ENCODE peak calls at places on chromosome 17, in six cellular contexts. D, W, H, U, N and T are unnamed samples.
A peak's percentile ranks its signal among the peaks of the same experiment; 100 is the strongest.

GRCh38 chr17:77320046-77320445 is 179.3 kb downstream of the SEC14L1 start:
- DNase-seq in D (peak; percentile 94), W (peak; percentile 56), H (peak; percentile 63), U (peak; percentile 63), N (peak; percentile 40), T (no peak)

GRCh38 chr17:12830692-12831363 is 41.5 kb downstream of the ARHGAP44 start:
- DNase-seq in D (no peak), W (no peak), H (no peak), U (no peak), N (no peak), T (no peak)

GRCh38 chr17:8151641-8152111 is 528 bp downstream of the PER1 start:
- DNase-seq in D (peak; percentile 98), W (peak; percentile 96), H (peak; percentile 91), U (peak; percentile 67), N (no peak), T (peak; percentile 69)

GRCh38 chr17:73562896-73563295 is 81.3 kb downstream of the SDK2 start:
- DNase-seq in D (no peak), W (no peak), H (no peak), U (no peak), N (peak; percentile 47), T (no peak)

GRCh38 chr17:66313995-66314659 is 11.7 kb downstream of the PRKCA start:
- DNase-seq in D (no peak), W (no peak), H (no peak), U (no peak), N (no peak), T (no peak)

GRCh38 chr17:13153036-13153435 is 135.2 kb upstream of the ELAC2 start:
- DNase-seq in D (no peak), W (no peak), H (no peak), U (peak; percentile 59), N (no peak), T (no peak)

GRCh38 chr17:7820231-7820630 is 13.8 kb upstream of the KDM6B start:
- DNase-seq in D (no peak), W (no peak), H (no peak), U (no peak), N (no peak), T (no peak)

GRCh38 chr17:29483503-29483902 is 83.3 kb downstream of the ABHD15 start:
- DNase-seq in D (no peak), W (no peak), H (no peak), U (no peak), N (no peak), T (no peak)

GRCh38 chr17:58513391-58513912 is 986 bp downstream of the MTMR4 start:
- DNase-seq in D (no peak), W (no peak), H (no peak), U (no peak), N (no peak), T (no peak)

GRCh38 chr17:76529643-76530488 is 7.6 kb downstream of the CYGB start:
- DNase-seq in D (peak; percentile 96), W (peak; percentile 89), H (peak; percentile 86), U (peak; percentile 70), N (no peak), T (no peak)

GRCh38 chr17:17499402-17500145 is 3.4 kb upstream of the RASD1 start:
- DNase-seq in D (no peak), W (peak; percentile 7), H (no peak), U (no peak), N (peak; percentile 29), T (no peak)

GRCh38 chr17:61282377-61282776 is 117.3 kb upstream of the TBX2 start:
- DNase-seq in D (no peak), W (no peak), H (no peak), U (no peak), N (no peak), T (no peak)

GRCh38 chr17:81302861-81303326 is 7.8 kb upstream of the SLC38A10 start:
- DNase-seq in D (no peak), W (peak; percentile 51), H (no peak), U (no peak), N (no peak), T (no peak)

GRCh38 chr17:64506201-64506575 is at the start of gene DDX5:
- DNase-seq in D (peak; percentile 99), W (peak; percentile 98), H (peak; percentile 94), U (peak; percentile 94), N (peak; percentile 99), T (peak; percentile 99)

GRCh38 chr17:82065638-82066303 is at the start of gene DUS1L:
- DNase-seq in D (peak; percentile 92), W (peak; percentile 73), H (no peak), U (peak; percentile 37), N (no peak), T (no peak)

GRCh38 chr17:60106377-60107059 is 27.8 kb upstream of the HEATR6 start:
- DNase-seq in D (no peak), W (no peak), H (no peak), U (peak; percentile 85), N (no peak), T (no peak)

DNA sequence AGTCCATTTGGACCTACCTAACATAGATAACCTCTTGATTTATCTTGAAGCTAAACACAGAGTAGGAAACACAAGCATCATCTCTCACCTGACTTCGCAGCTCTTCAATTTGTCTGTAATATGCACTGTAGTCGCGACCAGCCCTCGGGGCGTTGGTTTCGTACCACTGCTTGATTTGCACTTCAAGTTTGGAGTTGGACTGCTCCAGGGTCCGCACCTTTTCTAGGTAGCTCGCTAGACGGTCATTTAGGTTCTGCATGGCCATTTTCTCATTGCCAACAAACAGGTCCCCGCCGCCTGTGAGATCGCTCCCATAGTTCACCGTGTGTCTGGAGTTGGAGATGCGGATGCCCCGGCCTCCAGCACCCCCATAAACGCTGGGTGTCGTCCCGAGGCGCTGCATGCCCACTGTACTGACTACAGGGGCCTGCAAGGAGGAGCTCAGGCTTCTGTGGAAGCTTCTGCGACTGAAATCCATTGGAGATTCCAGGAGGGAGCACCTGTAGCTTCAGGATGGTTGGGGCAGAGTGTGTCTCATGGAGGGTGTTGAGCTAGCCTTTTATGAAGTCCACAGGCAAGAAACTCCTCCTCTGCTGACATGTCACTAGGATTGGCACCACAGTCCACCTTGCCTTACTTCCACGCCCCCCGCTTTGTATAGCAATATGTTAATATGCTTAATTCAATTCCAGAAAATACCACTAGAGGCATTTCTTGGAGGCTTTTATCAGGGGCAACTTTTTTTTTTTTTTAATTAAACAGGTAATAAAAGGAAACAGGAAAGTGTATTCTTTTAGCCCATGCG is at the start of gene KRT20:
- DNase-seq in D (no peak), W (no peak), H (no peak), U (no peak), N (no peak), T (no peak)
- TF ChIP-seq CTCF in D (no peak), W (no peak), H (no peak), U (no peak), N (peak; percentile 28), T (no peak)

DNA sequence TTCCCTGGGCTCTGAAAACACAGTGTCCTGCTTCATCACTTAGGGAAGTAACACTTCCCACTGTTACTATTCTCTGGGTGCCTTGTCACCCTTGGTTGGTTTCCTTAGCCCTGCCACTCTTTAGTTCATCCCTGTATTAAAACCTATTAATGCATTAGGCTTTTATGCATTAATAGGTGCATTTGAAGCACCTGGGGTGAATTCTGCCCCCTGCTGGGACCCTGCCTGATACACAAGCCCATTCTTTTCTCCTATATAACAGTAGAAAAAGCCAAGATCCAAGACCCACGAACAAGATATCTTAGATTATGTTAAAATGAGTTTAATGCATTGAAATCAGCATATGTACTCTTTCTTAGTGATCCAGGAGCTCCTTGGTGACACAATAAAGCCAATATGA is 235.7 kb downstream of the PMP22 start:
- DNase-seq in D (no peak), W (no peak), H (no peak), U (no peak), N (no peak), T (no peak)
- TF ChIP-seq CTCF in D (no peak), W (no peak), H (no peak), U (no peak), N (no peak), T (no peak)

DNA sequence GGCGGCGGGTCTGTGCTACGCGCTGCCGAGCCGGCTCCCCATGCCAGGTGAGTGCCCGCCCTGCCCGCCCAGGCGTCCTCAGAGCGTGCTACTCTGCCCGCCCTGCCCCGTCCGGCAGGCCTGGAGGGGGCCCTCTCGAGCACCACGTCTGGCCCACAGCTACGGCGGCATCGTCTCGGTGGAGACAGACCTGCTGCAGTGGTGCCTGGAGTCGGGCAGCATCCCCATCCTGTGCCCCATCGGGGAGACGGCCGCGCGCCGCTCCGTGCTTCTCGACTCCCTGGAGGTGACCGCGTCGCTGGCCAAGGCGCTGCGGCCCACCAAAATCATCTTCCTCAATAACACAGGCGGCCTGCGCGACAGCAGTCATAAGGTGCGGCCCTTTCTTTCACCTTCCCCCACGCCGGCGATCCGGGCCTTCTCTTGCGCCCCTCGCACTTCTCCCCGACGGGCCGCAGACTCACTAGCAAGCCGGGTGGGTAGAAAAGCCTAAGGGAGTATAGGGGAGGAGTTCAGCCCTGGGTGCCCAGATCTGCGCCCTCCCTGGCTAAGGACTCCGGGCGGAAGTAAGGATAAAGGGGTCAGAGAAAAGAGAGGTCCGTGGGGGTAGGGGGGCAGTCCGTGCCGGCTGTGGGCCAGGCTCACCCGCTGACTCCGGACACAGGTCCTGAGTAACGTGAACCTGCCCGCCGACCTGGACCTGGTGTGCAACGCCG is 1.6 kb downstream of the NAGS start:
- DNase-seq in D (peak; percentile 90), W (peak; percentile 42), H (no peak), U (no peak), N (no peak), T (peak; percentile 46)
- TF ChIP-seq CTCF in D (no peak), W (no peak), H (no peak), U (no peak), N (peak; percentile 15), T (peak; percentile 35)

GRCh38 chr17:39130205-39130604 is 21.2 kb downstream of the PLXDC1 start:
- DNase-seq in D (no peak), W (no peak), H (no peak), U (no peak), N (no peak), T (no peak)
- TF ChIP-seq CTCF in D (no peak), W (no peak), H (no peak), U (no peak), N (no peak), T (no peak)